ENCODE peak calls at places on chromosome 3, in four cellular contexts. Y is adipocyte, N is pancreas, H is neuronal stem cell. Q is an unnamed sample.
A peak's percentile ranks its signal among the peaks of the same experiment; 100 is the strongest.

GRCh38 chr3:173513123-173513522 is 115.6 kb downstream of the NLGN1 start:
- DNase-seq in Y (no peak), N (no peak), H (no peak), Q (no peak)

GRCh38 chr3:54188176-54188791 is 65.9 kb downstream of the CACNA2D3 start:
- DNase-seq in Y (peak; percentile 59), N (peak; percentile 61), H (peak; percentile 81), Q (no peak)

GRCh38 chr3:170417090-170417489 is 1.6 kb upstream of the CLDN11 start:
- DNase-seq in Y (no peak), N (no peak), H (no peak), Q (no peak)

GRCh38 chr3:95120921-95121320 is 1058.1 kb downstream of the NSUN3 start:
- DNase-seq in Y (no peak), N (no peak), H (no peak), Q (no peak)

GRCh38 chr3:76582632-76583378 is 457.1 kb upstream of the ROBO2 start:
- DNase-seq in Y (no peak), N (no peak), H (no peak), Q (no peak)

GRCh38 chr3:4985330-4986174 is 6.3 kb downstream of the BHLHE40 start:
- DNase-seq in Y (peak; percentile 54), N (peak; percentile 49), H (no peak), Q (no peak)

GRCh38 chr3:129539201-129539600 is 3.8 kb upstream of the H1-8 start:
- DNase-seq in Y (no peak), N (no peak), H (no peak), Q (no peak)

GRCh38 chr3:53240989-53241972 is 14.5 kb downstream of the TKT start:
- DNase-seq in Y (no peak), N (no peak), H (no peak), Q (no peak)

GRCh38 chr3:151558621-151559020 is 97.8 kb upstream of the IGSF10 start:
- DNase-seq in Y (peak; percentile 74), N (no peak), H (no peak), Q (no peak)

GRCh38 chr3:106124818-106125217 is 256.0 kb upstream of the CBLB start:
- DNase-seq in Y (no peak), N (no peak), H (no peak), Q (no peak)

GRCh38 chr3:8653800-8654408 is 9.3 kb upstream of the SSUH2 start:
- DNase-seq in Y (no peak), N (no peak), H (no peak), Q (no peak)

GRCh38 chr3:47782538-47783308 is 1.0 kb upstream of the SMARCC1 start:
- DNase-seq in Y (no peak), N (no peak), H (no peak), Q (no peak)

GRCh38 chr3:48155122-48155521 is 33.1 kb downstream of the CDC25A start:
- DNase-seq in Y (peak; percentile 38), N (no peak), H (no peak), Q (no peak)

GRCh38 chr3:49022751-49023171 is 840 bp downstream of the NDUFAF3 start:
- DNase-seq in Y (peak; percentile 26), N (peak; percentile 45), H (no peak), Q (peak; percentile 51)

GRCh38 chr3:38124324-38125122 is 12.4 kb downstream of the ACAA1 start:
- DNase-seq in Y (no peak), N (no peak), H (no peak), Q (no peak)

GRCh38 chr3:32958509-32958908 is 7.1 kb downstream of the CCR4 start:
- DNase-seq in Y (no peak), N (no peak), H (no peak), Q (no peak)

GRCh38 chr3:126612464-126613205 is 42.3 kb downstream of the TXNRD3 start:
- DNase-seq in Y (no peak), N (no peak), H (no peak), Q (no peak)

GRCh38 chr3:53844262-53845102 is 1.7 kb downstream of the CHDH start:
- DNase-seq in Y (no peak), N (no peak), H (no peak), Q (no peak)

GRCh38 chr3:73226026-73226425 is 164.6 kb downstream of the EBLN2 start:
- DNase-seq in Y (peak; percentile 60), N (no peak), H (no peak), Q (no peak)

GRCh38 chr3:71488391-71488809 is 95.1 kb downstream of the FOXP1 start:
- DNase-seq in Y (no peak), N (no peak), H (no peak), Q (no peak)

DNA sequence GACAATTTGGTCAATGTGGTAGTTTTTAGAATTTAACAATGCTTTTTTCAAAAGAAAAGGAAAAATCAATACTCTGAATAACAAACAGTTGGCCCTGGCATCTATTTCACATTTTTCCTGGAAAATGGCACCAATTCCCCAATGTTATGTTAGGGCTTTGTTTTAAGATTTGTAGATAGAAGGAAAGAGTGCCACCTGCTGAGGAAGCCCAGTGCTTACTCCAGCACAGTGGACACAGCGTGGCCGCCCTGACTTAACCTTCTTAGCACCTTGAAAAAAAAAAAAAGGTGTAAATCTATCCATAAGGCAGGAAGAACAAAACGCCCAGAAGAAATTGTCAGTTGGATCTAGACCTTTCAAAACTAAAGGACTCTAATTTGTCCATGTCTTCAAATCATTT is 110.7 kb upstream of the CNTN4 start:
- DNase-seq in Y (no peak), N (peak; percentile 13), H (peak; percentile 8), Q (peak; percentile 45)
- H3K9me3 ChIP-seq in Y (no peaks in the 10 kb centered on the region), N (no peaks in the 10 kb centered on the region), H (no peaks in the 10 kb centered on the region), Q (no peaks in the 10 kb centered on the region)

DNA sequence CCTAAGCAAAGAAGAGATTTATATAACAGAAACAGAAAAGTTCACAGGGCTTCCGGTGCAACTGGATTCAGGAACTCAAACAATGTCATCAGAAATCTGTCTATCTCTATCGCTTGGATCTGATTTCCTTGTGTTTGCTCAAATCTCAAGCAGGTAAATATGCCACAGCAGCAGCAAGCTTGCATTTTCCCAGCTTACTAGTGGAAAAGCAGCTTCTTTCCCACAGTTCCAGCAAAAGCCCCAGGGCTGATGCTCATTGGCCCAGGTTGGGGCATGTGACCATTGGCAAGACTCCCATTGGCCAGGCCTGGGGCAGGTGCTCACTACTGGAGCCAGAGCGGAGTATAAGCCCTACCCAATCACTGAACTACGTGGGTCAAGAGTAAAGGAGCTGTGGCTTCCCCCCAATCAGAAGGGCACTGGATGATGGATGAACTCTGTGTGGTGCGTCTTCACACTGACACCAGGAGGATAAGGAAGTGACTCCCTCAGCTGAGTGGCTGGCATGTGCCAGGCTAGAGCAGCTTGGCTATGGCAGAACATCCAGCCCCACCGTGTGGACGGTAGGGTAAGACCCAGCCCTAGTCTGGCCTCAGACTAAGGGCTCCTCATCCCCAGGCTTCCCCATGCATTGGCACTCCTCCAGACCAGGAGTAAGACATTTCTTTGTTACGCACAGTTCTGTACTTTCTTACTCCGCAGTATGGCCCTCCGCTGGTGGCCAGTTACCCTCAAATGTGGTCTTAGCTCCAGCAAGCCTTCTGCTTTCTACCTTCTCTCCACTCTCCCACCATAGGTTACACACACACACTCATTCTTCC is 13.1 kb upstream of the VIPR1 start:
- DNase-seq in Y (no peak), N (no peak), H (no peak), Q (no peak)
- H3K9me3 ChIP-seq in Y (peaks cover 12% of the 10 kb centered on the region), N (no peaks in the 10 kb centered on the region), H (no peaks in the 10 kb centered on the region), Q (no peaks in the 10 kb centered on the region)

GRCh38 chr3:31610700-31611275 is 78.1 kb downstream of the STT3B start:
- DNase-seq in Y (peak; percentile 83), N (no peak), H (no peak), Q (no peak)

DNA sequence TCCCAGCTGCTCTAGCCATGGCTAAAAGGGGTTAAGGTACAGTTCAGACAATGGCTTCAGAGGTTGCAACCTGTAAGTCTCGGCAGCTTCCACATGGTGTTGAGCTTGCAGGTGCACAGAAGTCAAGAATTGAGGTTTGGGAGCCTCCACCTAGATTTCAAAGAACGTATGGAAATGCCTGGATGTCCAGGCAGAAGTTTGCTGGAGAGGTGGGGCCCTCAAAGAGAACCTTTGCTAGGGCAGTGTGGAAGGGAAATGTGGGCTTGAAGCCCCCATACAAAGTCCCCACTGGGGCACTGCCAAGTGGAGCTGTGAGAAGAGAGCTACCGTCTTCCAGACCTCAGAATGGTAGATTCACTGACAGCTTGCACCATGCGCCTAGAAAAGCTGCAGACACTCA is 73.7 kb downstream of the STT3B start:
- DNase-seq in Y (no peak), N (no peak), H (no peak), Q (no peak)
- H3K9me3 ChIP-seq in Y (peaks cover 7% of the 10 kb centered on the region), N (no peaks in the 10 kb centered on the region), H (peaks cover 9% of the 10 kb centered on the region), Q (peaks cover 9% of the 10 kb centered on the region)

GRCh38 chr3:346186-346585 is 149.6 kb downstream of the CHL1 start:
- DNase-seq in Y (no peak), N (no peak), H (no peak), Q (no peak)
- H3K9me3 ChIP-seq in Y (no peaks in the 10 kb centered on the region), N (no peaks in the 10 kb centered on the region), H (no peaks in the 10 kb centered on the region), Q (no peaks in the 10 kb centered on the region)

GRCh38 chr3:28950614-28951013 is 330.3 kb upstream of the RBMS3 start:
- DNase-seq in Y (no peak), N (no peak), H (no peak), Q (no peak)
- H3K9me3 ChIP-seq in Y (peaks cover 6% of the 10 kb centered on the region), N (no peaks in the 10 kb centered on the region), H (no peaks in the 10 kb centered on the region), Q (no peaks in the 10 kb centered on the region)